ENCODE peak calls at places on chromosomes 3 and 15, in four cellular contexts. J, K, H and F are unnamed samples.

GRCh38 chr3:39141211-39141995 is 12.0 kb downstream of the CSRNP1 start:
- DNase-seq in H (no peak), K (peak), J (peak), F (no peak)

GRCh38 chr3:5126586-5126985 is 4.5 kb downstream of the ARL8B start:
- DNase-seq in K (peak), J (no peak), H (no peak), F (no peak)

GRCh38 chr15:59255647-59256380 is 49.2 kb downstream of the LDHAL6B start:
- DNase-seq in K (no peak), J (peak), H (peak), F (peak)

GRCh38 chr3:71051259-71051595 is 532.3 kb downstream of the FOXP1 start:
- DNase-seq in J (no peak), K (no peak), H (no peak), F (no peak)

GRCh38 chr15:101168463-101168824 is 83.4 kb downstream of the CHSY1 start:
- DNase-seq in K (no peak), H (no peak), J (no peak), F (no peak)

GRCh38 chr3:54599741-54600140 is 328.1 kb downstream of the LRTM1 start:
- DNase-seq in J (no peak), K (no peak), H (no peak), F (no peak)

GRCh38 chr3:66150977-66151376 is 69.8 kb upstream of the SLC25A26 start:
- DNase-seq in J (no peak), H (no peak), K (no peak), F (no peak)

GRCh38 chr3:66133050-66133757 is 87.6 kb upstream of the SLC25A26 start:
- DNase-seq in K (peak), J (no peak), H (peak), F (no peak)

GRCh38 chr3:161474139-161474538 is 22.5 kb upstream of the OTOL1 start:
- DNase-seq in H (peak), K (no peak), J (no peak), F (no peak)

GRCh38 chr3:131543714-131544113 is 40.9 kb upstream of the MRPL3 start:
- DNase-seq in J (peak), K (peak), H (peak), F (peak)

GRCh38 chr15:65832549-65833364 is 36.5 kb upstream of the RAB11A start:
- DNase-seq in K (peak), H (peak), J (peak), F (peak)

GRCh38 chr3:120198305-120198878 is 86.6 kb downstream of the GPR156 start:
- DNase-seq in H (peak), K (peak), J (no peak), F (no peak)

GRCh38 chr15:55289573-55290360 is at the start of gene RAB27A:
- DNase-seq in J (peak), K (peak), H (no peak), F (no peak)

GRCh38 chr3:112056451-112056929 is 22.0 kb downstream of the TMPRSS7 start:
- DNase-seq in J (no peak), H (peak), K (peak), F (peak)

GRCh38 chr15:65646486-65646885 is 24.7 kb downstream of the SLC24A1 start:
- DNase-seq in J (no peak), H (peak), K (peak), F (peak)

GRCh38 chr3:186225603-186226002 is 116.7 kb upstream of the ETV5 start:
- DNase-seq in J (no peak), H (no peak), K (peak), F (no peak)

GRCh38 chr3:189094539-189094938 is 77.2 kb upstream of the TPRG1 start:
- DNase-seq in H (no peak), J (no peak), K (no peak), F (no peak)